ENCODE peak calls at places on chromosomes 2 and 18, in four cellular contexts. W, G, A and F are unnamed samples.

GRCh38 chr2:27724905-27725693 is 46.4 kb upstream of the MRPL33 start:
- DNase-seq in W (peak), G (peak), A (no peak), F (no peak)

GRCh38 chr18:41096504-41096903 is 858.5 kb upstream of the PIK3C3 start:
- DNase-seq in W (peak), G (no peak), A (no peak), F (no peak)

GRCh38 chr2:72931280-72931910 is 14.1 kb downstream of the EMX1 start:
- DNase-seq in W (peak), G (peak), A (peak), F (no peak)

GRCh38 chr2:19178175-19178574 is 180.2 kb downstream of the OSR1 start:
- DNase-seq in W (peak), G (no peak), A (no peak), F (no peak)

GRCh38 chr18:58429442-58429841 is 199.4 kb downstream of the ALPK2 start:
- DNase-seq in W (no peak), G (no peak), A (no peak), F (no peak)

GRCh38 chr2:84924173-84925106 is 19.0 kb downstream of the TMSB10 start:
- DNase-seq in W (peak), G (no peak), A (no peak), F (no peak)

GRCh38 chr2:203741566-203741965 is 35.1 kb downstream of the CD28 start:
- DNase-seq in W (no peak), G (no peak), A (no peak), F (no peak)

GRCh38 chr2:227513113-227513512 is 41.2 kb downstream of the AGFG1 start:
- DNase-seq in W (peak), G (no peak), A (no peak), F (no peak)

GRCh38 chr2:234945339-234945895 is 6.4 kb upstream of the SH3BP4 start:
- DNase-seq in W (no peak), G (no peak), A (no peak), F (no peak)

GRCh38 chr2:136112949-136113766 is 4.8 kb downstream of the CXCR4 start:
- DNase-seq in W (no peak), G (no peak), A (no peak), F (no peak)

GRCh38 chr2:15675456-15676195 is 84.0 kb downstream of the DDX1 start:
- DNase-seq in W (no peak), G (no peak), A (no peak), F (no peak)

GRCh38 chr2:24926602-24927252 is 6.7 kb upstream of the ADCY3 start:
- DNase-seq in W (no peak), G (no peak), A (no peak), F (no peak)

GRCh38 chr18:51185075-51185474 is 12.4 kb downstream of the MEX3C start:
- DNase-seq in W (peak), G (no peak), A (no peak), F (no peak)

GRCh38 chr18:59996370-59996966 is 96.7 kb downstream of the PMAIP1 start:
- DNase-seq in W (peak), G (peak), A (no peak), F (no peak)

GRCh38 chr18:31636387-31636786 is 44.7 kb downstream of the TTR start:
- DNase-seq in W (no peak), G (no peak), A (no peak), F (no peak)

GRCh38 chr2:45331034-45331786 is 279.9 kb downstream of the SRBD1 start:
- DNase-seq in W (no peak), G (no peak), A (no peak), F (no peak)

GRCh38 chr2:58834404-58834803 is 593.3 kb upstream of the FANCL start:
- DNase-seq in W (peak), G (no peak), A (no peak), F (peak)

GRCh38 chr18:6947328-6948030 is 170.1 kb downstream of the LAMA1 start:
- DNase-seq in W (no peak), G (no peak), A (no peak), F (no peak)

GRCh38 chr2:166384774-166385173 is 9.0 kb upstream of the SCN9A start:
- DNase-seq in W (peak), G (no peak), A (no peak), F (no peak)
- TF ChIP-seq CTCF in W (peak), G (peak), A (peak), F (peak)

DNA sequence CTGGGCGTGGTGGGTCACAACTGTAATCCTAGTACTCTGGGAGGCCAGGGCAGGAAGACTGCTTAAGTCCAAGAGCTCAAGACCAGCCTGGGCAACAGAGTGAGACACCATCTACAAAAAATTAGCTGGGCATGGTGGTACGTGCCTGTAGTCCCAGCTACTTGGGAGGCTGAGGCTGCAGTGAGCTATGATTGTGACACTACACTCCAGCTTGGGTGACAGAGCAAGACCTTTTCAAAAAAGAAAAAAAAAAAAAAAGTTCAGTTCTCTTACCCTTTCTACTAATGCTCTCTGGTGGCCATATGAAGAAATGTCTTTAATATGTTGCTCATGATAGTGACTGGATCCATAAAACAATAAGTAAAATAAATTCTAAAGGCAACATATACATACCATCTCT is 14.9 kb downstream of the TYW5 start:
- DNase-seq in W (peak), G (no peak), A (no peak), F (no peak)
- TF ChIP-seq CTCF in W (peak), G (peak), A (peak), F (no peak)

DNA sequence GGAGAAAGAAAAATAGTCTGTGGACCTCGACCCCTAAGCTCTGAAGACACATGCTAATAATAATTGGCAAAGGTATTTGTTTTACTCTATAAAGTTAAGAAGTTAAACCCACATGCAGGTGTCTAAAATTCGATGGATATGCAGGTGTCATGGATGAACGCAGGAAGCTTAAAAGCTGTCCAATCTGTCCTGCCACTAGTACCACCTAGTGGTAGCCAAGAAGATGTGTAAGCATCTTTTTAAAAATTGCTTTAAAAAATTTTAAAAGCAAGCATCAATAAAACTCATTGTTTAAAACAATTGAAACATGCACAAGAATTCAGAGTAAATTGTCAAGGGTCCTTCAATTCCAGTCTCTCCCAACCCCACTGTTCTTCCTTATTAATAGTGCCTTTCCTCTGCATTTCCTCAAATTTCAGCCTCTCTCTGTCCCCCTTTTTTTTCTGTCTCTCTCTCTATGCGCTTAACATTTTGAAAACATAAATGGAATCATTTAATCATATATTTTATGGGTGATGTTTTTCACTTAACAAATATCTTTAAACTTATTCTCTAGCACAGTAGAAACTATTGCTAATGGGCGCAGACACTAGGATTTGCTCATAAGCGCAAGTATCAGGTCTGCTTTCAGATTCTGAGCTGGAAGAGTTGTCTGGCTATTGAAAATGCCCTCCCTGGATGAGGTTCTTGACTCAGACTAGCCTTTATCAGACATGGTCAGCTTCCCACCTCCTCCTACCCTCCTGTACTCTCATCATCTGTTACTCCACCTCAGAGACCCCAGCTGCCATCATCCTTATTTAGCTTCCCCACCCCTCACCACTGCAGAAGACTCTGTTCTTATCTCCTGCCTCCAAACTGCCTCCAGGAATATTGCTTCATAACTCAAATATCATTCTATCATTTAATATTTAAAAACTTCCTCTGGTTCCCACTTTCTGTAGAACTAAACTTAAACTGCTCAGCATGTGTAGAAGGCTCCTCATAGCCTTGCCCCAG is 30.8 kb upstream of the PPP3R1 start:
- DNase-seq in W (peak), G (no peak), A (no peak), F (no peak)
- TF ChIP-seq CTCF in W (peak), G (peak), A (peak), F (peak)

DNA sequence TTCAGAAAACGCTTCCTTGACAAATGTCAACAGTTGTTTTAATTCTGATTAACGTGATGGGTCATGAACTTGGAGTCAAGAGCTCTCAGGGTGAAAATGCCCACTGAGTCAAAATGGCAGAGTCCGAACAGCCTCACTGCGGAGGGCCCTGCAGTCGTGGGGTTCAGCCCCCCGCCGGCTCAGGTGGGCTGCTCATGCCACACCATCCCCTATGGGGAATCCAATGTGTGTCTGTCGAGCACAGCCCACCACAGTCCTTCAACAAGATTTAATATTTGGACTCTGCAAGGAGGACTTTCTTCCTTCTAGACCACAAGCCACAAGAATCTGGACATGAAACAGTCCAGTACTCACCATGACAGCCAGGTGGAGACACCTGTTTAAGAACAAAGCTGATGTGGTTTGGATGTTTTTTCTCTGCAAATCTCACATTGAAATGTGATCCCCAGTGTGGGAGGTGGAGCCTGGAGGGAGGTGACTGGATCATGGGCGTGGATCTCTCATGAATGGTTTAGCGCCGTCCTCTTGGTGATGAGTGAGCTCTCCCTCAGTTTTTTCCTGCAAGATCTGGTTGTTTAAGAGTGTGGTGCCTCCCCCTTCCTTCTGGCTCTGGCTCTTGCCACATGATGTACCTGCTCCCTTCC is 201.0 kb downstream of the NDUFA10 start:
- DNase-seq in W (no peak), G (no peak), A (no peak), F (no peak)
- TF ChIP-seq CTCF in W (no peak), G (no peak), A (peak), F (peak)